ENCODE peak calls at places on chromosomes 5 and 9, in five cellular contexts. J is stimulated activated CD4-positive, alpha-beta T cell treated with anti-CD3 and anti-CD28 coated beads, Interleukin-15, amount 100 ng/mL, for 1 hour; U is NCI-H460; B is uterus; I is iris pigment epithelial cell. Q is an unnamed sample.

GRCh38 chr9:111274737-111275136 is 55.3 kb downstream of the OR2K2 start:
- DNase-seq in B (no peak), J (no peak), I (peak), U (no peak), Q (no peak)

GRCh38 chr5:31445041-31445600 is 86.8 kb downstream of the DROSHA start:
- DNase-seq in I (no peak), B (no peak), U (no peak), J (no peak), Q (no peak)

GRCh38 chr5:36152324-36153298 is 700 bp downstream of the SKP2 start:
- DNase-seq in U (no peak), J (no peak), I (peak), B (no peak), Q (no peak)

GRCh38 chr5:20972419-20972925 is 984.5 kb upstream of the CDH18 start:
- DNase-seq in U (peak), J (no peak), B (no peak), I (peak), Q (peak)

GRCh38 chr5:116982035-116982434 is 407.4 kb upstream of the SEMA6A start:
- DNase-seq in B (no peak), J (no peak), I (no peak), U (no peak), Q (no peak)

GRCh38 chr5:148384389-148384756 is 615 bp downstream of the FBXO38 start:
- DNase-seq in U (no peak), B (peak), I (peak), J (no peak), Q (no peak)

GRCh38 chr5:122907238-122907637 is 61.8 kb downstream of the SNX24 start:
- DNase-seq in U (no peak), B (no peak), I (peak), J (no peak), Q (peak)

GRCh38 chr5:685262-686171 is 7.6 kb downstream of the TPPP start:
- DNase-seq in J (no peak), B (peak), U (no peak), I (no peak), Q (no peak)

GRCh38 chr5:125326114-125326513 is 579.7 kb upstream of the ZNF608 start:
- DNase-seq in J (no peak), I (peak), U (peak), B (peak), Q (peak)

GRCh38 chr9:2017459-2018161 is 2.5 kb downstream of the SMARCA2 start:
- DNase-seq in J (peak), B (peak), U (peak), I (peak), Q (peak)

GRCh38 chr5:179008667-179009066 is 13.5 kb upstream of the GRM6 start:
- DNase-seq in I (no peak), B (no peak), J (no peak), U (no peak), Q (no peak)

GRCh38 chr5:69074664-69075521 is 18.9 kb upstream of the SLC30A5 start:
- DNase-seq in U (no peak), B (no peak), I (no peak), J (no peak), Q (no peak)

GRCh38 chr5:109479260-109479860 is 69.6 kb upstream of the PJA2 start:
- DNase-seq in J (no peak), U (peak), I (peak), B (no peak), Q (peak)

GRCh38 chr9:123657099-123657498 is 272.8 kb downstream of the DENND1A start:
- DNase-seq in J (no peak), U (no peak), I (no peak), B (no peak), Q (no peak)

GRCh38 chr9:129069128-129069824 is 11.6 kb upstream of the DOLPP1 start:
- DNase-seq in U (no peak), I (no peak), J (peak), B (no peak), Q (no peak)

GRCh38 chr5:1039210-1039548 is 30.6 kb downstream of the NKD2 start:
- DNase-seq in I (no peak), J (no peak), B (no peak), U (no peak), Q (no peak)

Q was measured in astrocyte of the spinal cord.